ENCODE peak calls at places on chromosomes 13 and 19, in five cellular contexts. One of them, this sample, is unnamed.

GRCh38 chr19:5822181-5822844 is 17.2 kb downstream of the FUT6 start:
- DNase-seq in progenitor cell of endocrine pancreas: no peak
- DNase-seq in PC-3: no peak
- DNase-seq in BJ: no peak
- DNase-seq in RWPE2: no peak
- DNase-seq in this sample: no peak

GRCh38 chr13:113821847-113822246 is 42.0 kb downstream of the GAS6 start:
- DNase-seq in progenitor cell of endocrine pancreas: no peak
- DNase-seq in PC-3: no peak
- DNase-seq in BJ: no peak
- DNase-seq in RWPE2: no peak
- DNase-seq in this sample: no peak

GRCh38 chr13:76965759-76966421 is 17.6 kb downstream of the ACOD1 start:
- DNase-seq in progenitor cell of endocrine pancreas: no peak
- DNase-seq in PC-3: peak; percentile 18
- DNase-seq in BJ: peak; percentile 44
- DNase-seq in RWPE2: no peak
- DNase-seq in this sample: no peak

GRCh38 chr13:100818706-100819105 is 144.1 kb upstream of the TMTC4 start:
- DNase-seq in progenitor cell of endocrine pancreas: no peak
- DNase-seq in PC-3: no peak
- DNase-seq in BJ: no peak
- DNase-seq in RWPE2: no peak
- DNase-seq in this sample: peak; percentile 33

GRCh38 chr19:8631425-8631819 is 989 bp downstream of the NFILZ start:
- DNase-seq in progenitor cell of endocrine pancreas: no peak
- DNase-seq in PC-3: no peak
- DNase-seq in BJ: no peak
- DNase-seq in RWPE2: no peak
- DNase-seq in this sample: peak; percentile 25

GRCh38 chr13:94515911-94516310 is 36.4 kb upstream of the DCT start:
- DNase-seq in progenitor cell of endocrine pancreas: no peak
- DNase-seq in PC-3: no peak
- DNase-seq in BJ: no peak
- DNase-seq in RWPE2: no peak
- DNase-seq in this sample: no peak

GRCh38 chr13:32135655-32136054 is 104.1 kb downstream of the FRY start:
- DNase-seq in progenitor cell of endocrine pancreas: no peak
- DNase-seq in PC-3: peak; percentile 25
- DNase-seq in BJ: peak; percentile 67
- DNase-seq in RWPE2: no peak
- DNase-seq in this sample: no peak

GRCh38 chr13:93559718-93560117 is 333.1 kb downstream of the GPC6 start:
- DNase-seq in progenitor cell of endocrine pancreas: no peak
- DNase-seq in PC-3: peak; percentile 94
- DNase-seq in BJ: no peak
- DNase-seq in RWPE2: peak; percentile 88
- DNase-seq in this sample: no peak

GRCh38 chr19:29785955-29786589 is 25.7 kb upstream of the CCNE1 start:
- DNase-seq in progenitor cell of endocrine pancreas: no peak
- DNase-seq in PC-3: no peak
- DNase-seq in BJ: no peak
- DNase-seq in RWPE2: no peak
- DNase-seq in this sample: no peak

GRCh38 chr19:6925801-6926751 is 38.7 kb downstream of the ADGRE1 start:
- DNase-seq in progenitor cell of endocrine pancreas: no peak
- DNase-seq in PC-3: peak; percentile 60
- DNase-seq in BJ: no peak
- DNase-seq in RWPE2: no peak
- DNase-seq in this sample: no peak

GRCh38 chr13:46051958-46052313 is 610 bp downstream of the ZC3H13 start:
- DNase-seq in progenitor cell of endocrine pancreas: no peak
- DNase-seq in PC-3: no peak
- DNase-seq in BJ: no peak
- DNase-seq in RWPE2: no peak
- DNase-seq in this sample: no peak

GRCh38 chr13:114053026-114053425 is 79.2 kb upstream of the C13orf46 start:
- DNase-seq in progenitor cell of endocrine pancreas: no peak
- DNase-seq in PC-3: no peak
- DNase-seq in BJ: no peak
- DNase-seq in RWPE2: no peak
- DNase-seq in this sample: no peak

GRCh38 chr19:41587101-41587837 is 11.3 kb downstream of the CEACAM21 start:
- DNase-seq in progenitor cell of endocrine pancreas: no peak
- DNase-seq in PC-3: no peak
- DNase-seq in BJ: no peak
- DNase-seq in RWPE2: no peak
- DNase-seq in this sample: no peak

GRCh38 chr13:48829536-48829935 is 146.2 kb upstream of the FNDC3A start:
- DNase-seq in progenitor cell of endocrine pancreas: no peak
- DNase-seq in PC-3: no peak
- DNase-seq in BJ: no peak
- DNase-seq in RWPE2: no peak
- DNase-seq in this sample: no peak

GRCh38 chr19:19381007-19381926 is 24.2 kb upstream of the GATAD2A start:
- DNase-seq in progenitor cell of endocrine pancreas: no peak
- DNase-seq in PC-3: peak; percentile 26
- DNase-seq in BJ: no peak
- DNase-seq in RWPE2: no peak
- DNase-seq in this sample: no peak

GRCh38 chr13:48567521-48568331 is 34.8 kb upstream of the RCBTB2 start:
- DNase-seq in progenitor cell of endocrine pancreas: no peak
- DNase-seq in PC-3: no peak
- DNase-seq in BJ: no peak
- DNase-seq in RWPE2: no peak
- DNase-seq in this sample: no peak

GRCh38 chr13:85093808-85094207 is 705.4 kb downstream of the SLITRK6 start:
- DNase-seq in progenitor cell of endocrine pancreas: no peak
- DNase-seq in PC-3: peak; percentile 29
- DNase-seq in BJ: peak; percentile 47
- DNase-seq in RWPE2: no peak
- DNase-seq in this sample: no peak

GRCh38 chr13:98454389-98454881 is 122.5 kb downstream of the STK24 start:
- DNase-seq in progenitor cell of endocrine pancreas: no peak
- DNase-seq in PC-3: peak; percentile 34
- DNase-seq in BJ: peak; percentile 87
- DNase-seq in RWPE2: no peak
- DNase-seq in this sample: no peak

GRCh38 chr13:32940601-32941000 is 75.6 kb upstream of the KL start:
- DNase-seq in progenitor cell of endocrine pancreas: no peak
- DNase-seq in PC-3: no peak
- DNase-seq in BJ: no peak
- DNase-seq in RWPE2: no peak
- DNase-seq in this sample: no peak

GRCh38 chr13:48126944-48127814 is 32.3 kb upstream of the MED4 start:
- DNase-seq in progenitor cell of endocrine pancreas: no peak
- DNase-seq in PC-3: peak; percentile 66
- DNase-seq in BJ: peak; percentile 14
- DNase-seq in RWPE2: no peak
- DNase-seq in this sample: peak; percentile 17

GRCh38 chr19:17394891-17395415 is 957 bp upstream of the CCDC194 start:
- DNase-seq in progenitor cell of endocrine pancreas: no peak
- DNase-seq in PC-3: peak; percentile 50
- DNase-seq in BJ: no peak
- DNase-seq in RWPE2: no peak
- DNase-seq in this sample: peak; percentile 50

GRCh38 chr19:8335343-8336071 is 7.6 kb downstream of the KANK3 start:
- DNase-seq in progenitor cell of endocrine pancreas: no peak
- DNase-seq in PC-3: no peak
- DNase-seq in BJ: no peak
- DNase-seq in RWPE2: no peak
- DNase-seq in this sample: no peak

GRCh38 chr19:51023946-51024345 is 2.5 kb downstream of the KLK11 start:
- DNase-seq in progenitor cell of endocrine pancreas: no peak
- DNase-seq in PC-3: no peak
- DNase-seq in BJ: no peak
- DNase-seq in RWPE2: no peak
- DNase-seq in this sample: no peak

GRCh38 chr13:28631792-28632191 is 27.1 kb upstream of the POMP start:
- DNase-seq in progenitor cell of endocrine pancreas: no peak
- DNase-seq in PC-3: no peak
- DNase-seq in BJ: no peak
- DNase-seq in RWPE2: no peak
- DNase-seq in this sample: no peak

GRCh38 chr13:108919036-108919907 is 289.9 kb downstream of the MYO16 start:
- DNase-seq in progenitor cell of endocrine pancreas: no peak
- DNase-seq in PC-3: peak; percentile 80
- DNase-seq in BJ: peak; percentile 54
- DNase-seq in RWPE2: no peak
- DNase-seq in this sample: no peak

GRCh38 chr13:35140831-35141230 is 198.8 kb downstream of the NBEA start:
- DNase-seq in progenitor cell of endocrine pancreas: no peak
- DNase-seq in PC-3: no peak
- DNase-seq in BJ: no peak
- DNase-seq in RWPE2: no peak
- DNase-seq in this sample: no peak

GRCh38 chr13:95536629-95537241 is 15.8 kb upstream of the CLDN10 start:
- DNase-seq in progenitor cell of endocrine pancreas: no peak
- DNase-seq in PC-3: peak; percentile 67
- DNase-seq in BJ: no peak
- DNase-seq in RWPE2: no peak
- DNase-seq in this sample: no peak
- TF ChIP-seq CTCF in progenitor cell of endocrine pancreas: peak; percentile 51
- TF ChIP-seq CTCF in PC-3: peak; percentile 63
- TF ChIP-seq CTCF in BJ: peak; percentile 49
- TF ChIP-seq CTCF in RWPE2: peak; percentile 81
- TF ChIP-seq CTCF in this sample: peak; percentile 36

DNA sequence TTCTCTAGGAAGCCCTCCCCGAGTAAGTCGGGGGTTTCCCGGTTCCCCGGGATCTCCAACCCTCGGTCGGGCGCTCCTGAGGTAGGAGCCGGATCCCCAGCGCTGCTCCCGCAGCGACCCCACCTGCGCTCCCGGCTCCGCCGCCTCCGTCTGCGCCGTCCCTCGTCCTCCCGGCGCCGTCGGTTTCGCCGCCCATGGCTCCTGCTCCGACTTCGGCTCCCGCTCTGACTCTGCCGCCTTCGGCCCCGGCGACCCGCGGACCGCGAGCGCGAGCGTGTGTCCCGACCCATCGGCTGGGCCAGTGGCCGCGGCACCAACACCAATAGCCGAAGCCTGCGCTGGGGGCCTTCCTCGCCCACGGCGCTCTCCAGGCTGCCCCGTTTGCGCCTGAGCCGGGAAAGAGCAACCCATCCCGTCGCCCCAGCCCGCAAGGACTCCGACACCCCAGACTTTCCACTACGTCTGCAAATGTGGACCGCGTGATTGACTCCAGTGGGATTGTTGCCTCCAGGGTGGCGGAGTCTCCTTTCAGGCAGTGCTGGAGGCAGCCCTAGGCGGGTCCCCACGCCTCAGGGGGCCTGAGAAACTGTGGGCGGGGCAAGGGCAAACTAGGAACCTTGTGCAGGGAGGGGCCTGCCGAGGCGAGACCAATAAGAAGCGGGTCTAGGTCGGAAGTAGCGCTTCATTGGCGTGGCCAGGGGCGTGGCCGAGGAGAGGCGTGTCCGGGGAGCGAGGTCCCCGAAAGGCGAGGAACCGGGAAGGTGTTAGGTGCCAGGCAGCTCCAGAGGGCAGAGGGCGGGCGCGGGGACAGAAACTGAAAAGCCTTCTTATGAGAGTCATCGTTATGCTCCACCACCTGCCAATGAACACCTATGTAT is at the start of gene CACTIN:
- DNase-seq in progenitor cell of endocrine pancreas: peak; percentile 95
- DNase-seq in PC-3: peak; percentile 95
- DNase-seq in BJ: peak; percentile 84
- DNase-seq in RWPE2: peak; percentile 98
- DNase-seq in this sample: peak; percentile 98
- TF ChIP-seq CTCF in progenitor cell of endocrine pancreas: no peak
- TF ChIP-seq CTCF in PC-3: no peak
- TF ChIP-seq CTCF in BJ: no peak
- TF ChIP-seq CTCF in RWPE2: no peak
- TF ChIP-seq CTCF in this sample: no peak

GRCh38 chr13:90867336-90867683 is 480.2 kb upstream of the MIR17HG start:
- DNase-seq in progenitor cell of endocrine pancreas: peak; percentile 40
- DNase-seq in PC-3: peak; percentile 86
- DNase-seq in BJ: peak; percentile 1
- DNase-seq in RWPE2: no peak
- DNase-seq in this sample: peak; percentile 73
- TF ChIP-seq CTCF in progenitor cell of endocrine pancreas: peak; percentile 83
- TF ChIP-seq CTCF in PC-3: peak; percentile 82
- TF ChIP-seq CTCF in BJ: peak; percentile 71
- TF ChIP-seq CTCF in RWPE2: peak; percentile 75
- TF ChIP-seq CTCF in this sample: peak; percentile 75

DNA sequence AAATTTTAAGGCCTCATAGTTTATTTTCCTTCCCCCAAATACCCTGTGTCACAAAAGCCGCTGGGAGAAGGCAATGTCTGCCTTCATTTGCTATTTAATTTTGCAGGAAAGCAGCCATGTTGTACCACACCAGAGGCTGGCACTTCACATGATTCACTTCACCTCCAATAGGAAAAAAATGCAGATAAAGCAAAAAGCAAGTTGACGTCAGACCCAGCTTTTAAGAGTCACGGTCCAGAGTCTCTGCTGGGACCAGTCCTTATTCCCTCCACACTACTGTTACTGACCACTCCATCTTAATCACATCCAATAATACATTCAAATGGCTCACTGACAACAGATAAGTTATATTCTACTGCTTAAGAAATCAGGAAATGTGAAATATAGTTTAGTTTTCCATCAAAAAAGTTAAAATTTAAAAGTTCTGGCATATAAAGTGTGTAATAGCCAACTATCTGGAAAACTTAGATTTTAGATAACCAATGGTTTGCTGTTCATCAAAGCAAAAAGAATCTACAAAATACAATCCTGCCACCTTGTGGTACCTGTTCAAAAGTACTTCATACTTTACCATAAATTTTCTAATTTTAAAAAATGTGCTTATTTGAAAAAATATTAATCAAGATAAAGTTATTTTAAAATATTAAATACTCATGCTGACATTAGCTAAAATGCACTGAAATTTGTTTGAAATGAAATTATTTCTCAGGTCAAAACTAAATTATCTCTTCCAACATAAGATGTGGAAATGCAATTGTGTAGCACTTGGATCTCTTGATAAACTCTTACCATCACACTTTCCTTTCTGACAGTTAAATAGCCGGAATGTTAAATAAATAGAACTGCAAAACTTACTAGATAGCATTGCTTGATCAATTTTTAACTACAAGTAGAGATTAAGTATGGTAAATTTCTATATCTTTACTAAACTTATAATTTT is 97.3 kb downstream of the SERP2 start:
- DNase-seq in progenitor cell of endocrine pancreas: no peak
- DNase-seq in PC-3: peak; percentile 50
- DNase-seq in BJ: no peak
- DNase-seq in RWPE2: no peak
- DNase-seq in this sample: no peak
- TF ChIP-seq CTCF in progenitor cell of endocrine pancreas: peak; percentile 76
- TF ChIP-seq CTCF in PC-3: peak; percentile 54
- TF ChIP-seq CTCF in BJ: peak; percentile 35
- TF ChIP-seq CTCF in RWPE2: peak; percentile 84
- TF ChIP-seq CTCF in this sample: peak; percentile 64